ENCODE peak calls at places on chromosomes 16 and 17, in six cellular contexts. One of them, this sample, is unnamed.

GRCh38 chr16:88527186-88527936 is 42.8 kb upstream of the ZC3H18 start:
- DNase-seq in mammary epithelial cell: peak
- DNase-seq in cardiac muscle cell: peak
- DNase-seq in caudate nucleus: peak
- DNase-seq in psoas muscle: peak
- DNase-seq in endothelial cell: peak
- DNase-seq in this sample: peak

GRCh38 chr16:84617068-84617630 is 729 bp downstream of the COTL1 start:
- DNase-seq in mammary epithelial cell: peak
- DNase-seq in cardiac muscle cell: no peak
- DNase-seq in caudate nucleus: no peak
- DNase-seq in psoas muscle: no peak
- DNase-seq in endothelial cell: no peak
- DNase-seq in this sample: peak

GRCh38 chr17:81354944-81355327 is 40.3 kb upstream of the BAHCC1 start:
- DNase-seq in mammary epithelial cell: no peak
- DNase-seq in cardiac muscle cell: no peak
- DNase-seq in caudate nucleus: no peak
- DNase-seq in psoas muscle: no peak
- DNase-seq in endothelial cell: no peak
- DNase-seq in this sample: no peak

GRCh38 chr17:16298140-16298662 is 55.1 kb downstream of the CENPV start:
- DNase-seq in mammary epithelial cell: no peak
- DNase-seq in cardiac muscle cell: no peak
- DNase-seq in caudate nucleus: no peak
- DNase-seq in psoas muscle: no peak
- DNase-seq in endothelial cell: no peak
- DNase-seq in this sample: no peak

GRCh38 chr16:83859265-83859664 is 39.6 kb upstream of the MLYCD start:
- DNase-seq in mammary epithelial cell: no peak
- DNase-seq in cardiac muscle cell: no peak
- DNase-seq in caudate nucleus: no peak
- DNase-seq in psoas muscle: no peak
- DNase-seq in endothelial cell: no peak
- DNase-seq in this sample: no peak

GRCh38 chr16:73054131-73054496 is 6.2 kb upstream of the ZFHX3 start:
- DNase-seq in mammary epithelial cell: no peak
- DNase-seq in cardiac muscle cell: peak
- DNase-seq in caudate nucleus: no peak
- DNase-seq in psoas muscle: peak
- DNase-seq in endothelial cell: no peak
- DNase-seq in this sample: no peak

GRCh38 chr17:50094753-50095616 is at the start of gene PDK2:
- DNase-seq in mammary epithelial cell: peak
- DNase-seq in cardiac muscle cell: peak
- DNase-seq in caudate nucleus: peak
- DNase-seq in psoas muscle: peak
- DNase-seq in endothelial cell: peak
- DNase-seq in this sample: peak

GRCh38 chr16:4972938-4973587 is 14.9 kb downstream of the SEC14L5 start:
- DNase-seq in mammary epithelial cell: no peak
- DNase-seq in cardiac muscle cell: no peak
- DNase-seq in caudate nucleus: peak
- DNase-seq in psoas muscle: peak
- DNase-seq in endothelial cell: no peak
- DNase-seq in this sample: peak

GRCh38 chr17:59427425-59427921 is 96.0 kb downstream of the YPEL2 start:
- DNase-seq in mammary epithelial cell: peak
- DNase-seq in cardiac muscle cell: peak
- DNase-seq in caudate nucleus: peak
- DNase-seq in psoas muscle: no peak
- DNase-seq in endothelial cell: peak
- DNase-seq in this sample: no peak

GRCh38 chr17:67239597-67239996 is 5.4 kb downstream of the HELZ start:
- DNase-seq in mammary epithelial cell: no peak
- DNase-seq in cardiac muscle cell: peak
- DNase-seq in caudate nucleus: no peak
- DNase-seq in psoas muscle: no peak
- DNase-seq in endothelial cell: no peak
- DNase-seq in this sample: no peak

GRCh38 chr16:11049396-11050059 is 105.2 kb downstream of the CLEC16A start:
- DNase-seq in mammary epithelial cell: no peak
- DNase-seq in cardiac muscle cell: no peak
- DNase-seq in caudate nucleus: no peak
- DNase-seq in psoas muscle: no peak
- DNase-seq in endothelial cell: no peak
- DNase-seq in this sample: no peak

GRCh38 chr17:6172642-6173330 is 102.6 kb downstream of the WSCD1 start:
- DNase-seq in mammary epithelial cell: no peak
- DNase-seq in cardiac muscle cell: no peak
- DNase-seq in caudate nucleus: no peak
- DNase-seq in psoas muscle: no peak
- DNase-seq in endothelial cell: no peak
- DNase-seq in this sample: no peak

GRCh38 chr17:79655672-79656290 is 44.9 kb upstream of the RBFOX3 start:
- DNase-seq in mammary epithelial cell: no peak
- DNase-seq in cardiac muscle cell: no peak
- DNase-seq in caudate nucleus: no peak
- DNase-seq in psoas muscle: no peak
- DNase-seq in endothelial cell: no peak
- DNase-seq in this sample: no peak

GRCh38 chr16:4190934-4191333 is 50.9 kb downstream of the SRL start:
- DNase-seq in mammary epithelial cell: no peak
- DNase-seq in cardiac muscle cell: no peak
- DNase-seq in caudate nucleus: no peak
- DNase-seq in psoas muscle: peak
- DNase-seq in endothelial cell: no peak
- DNase-seq in this sample: no peak

GRCh38 chr17:73458191-73458590 is 146.4 kb upstream of the CDC42EP4 start:
- DNase-seq in mammary epithelial cell: no peak
- DNase-seq in cardiac muscle cell: no peak
- DNase-seq in caudate nucleus: no peak
- DNase-seq in psoas muscle: no peak
- DNase-seq in endothelial cell: no peak
- DNase-seq in this sample: no peak

GRCh38 chr16:14344292-14344691 is 273.2 kb downstream of the MRTFB start:
- DNase-seq in mammary epithelial cell: no peak
- DNase-seq in cardiac muscle cell: no peak
- DNase-seq in caudate nucleus: no peak
- DNase-seq in psoas muscle: no peak
- DNase-seq in endothelial cell: no peak
- DNase-seq in this sample: no peak

GRCh38 chr17:252456-252855 is 71.0 kb upstream of the DOC2B start:
- DNase-seq in mammary epithelial cell: no peak
- DNase-seq in cardiac muscle cell: no peak
- DNase-seq in caudate nucleus: no peak
- DNase-seq in psoas muscle: no peak
- DNase-seq in endothelial cell: no peak
- DNase-seq in this sample: no peak

GRCh38 chr16:88531931-88532433 is 38.2 kb upstream of the ZC3H18 start:
- DNase-seq in mammary epithelial cell: no peak
- DNase-seq in cardiac muscle cell: no peak
- DNase-seq in caudate nucleus: no peak
- DNase-seq in psoas muscle: peak
- DNase-seq in endothelial cell: no peak
- DNase-seq in this sample: no peak

GRCh38 chr17:83149761-83150251 is 70.4 kb downstream of the METRNL start:
- DNase-seq in mammary epithelial cell: no peak
- DNase-seq in cardiac muscle cell: no peak
- DNase-seq in caudate nucleus: no peak
- DNase-seq in psoas muscle: no peak
- DNase-seq in endothelial cell: no peak
- DNase-seq in this sample: no peak

GRCh38 chr17:18261146-18261515 is 669 bp downstream of the MIEF2 start:
- DNase-seq in mammary epithelial cell: peak
- DNase-seq in cardiac muscle cell: no peak
- DNase-seq in caudate nucleus: no peak
- DNase-seq in psoas muscle: peak
- DNase-seq in endothelial cell: no peak
- DNase-seq in this sample: no peak

GRCh38 chr17:51372345-51373004 is 112.1 kb downstream of the UTP18 start:
- DNase-seq in mammary epithelial cell: peak
- DNase-seq in cardiac muscle cell: peak
- DNase-seq in caudate nucleus: peak
- DNase-seq in psoas muscle: no peak
- DNase-seq in endothelial cell: peak
- DNase-seq in this sample: peak

GRCh38 chr16:89232107-89232506 is 14.6 kb downstream of the ZNF778 start:
- DNase-seq in mammary epithelial cell: no peak
- DNase-seq in cardiac muscle cell: no peak
- DNase-seq in caudate nucleus: no peak
- DNase-seq in psoas muscle: no peak
- DNase-seq in endothelial cell: no peak
- DNase-seq in this sample: no peak

GRCh38 chr16:9808210-9808609 is 374.0 kb downstream of the GRIN2A start:
- DNase-seq in mammary epithelial cell: no peak
- DNase-seq in cardiac muscle cell: no peak
- DNase-seq in caudate nucleus: no peak
- DNase-seq in psoas muscle: no peak
- DNase-seq in endothelial cell: no peak
- DNase-seq in this sample: no peak

GRCh38 chr17:4229627-4230026 is 34.2 kb downstream of the ANKFY1 start:
- DNase-seq in mammary epithelial cell: peak
- DNase-seq in cardiac muscle cell: peak
- DNase-seq in caudate nucleus: no peak
- DNase-seq in psoas muscle: peak
- DNase-seq in endothelial cell: no peak
- DNase-seq in this sample: no peak

GRCh38 chr17:76747716-76748360 is 9.9 kb downstream of the MFSD11 start:
- DNase-seq in mammary epithelial cell: no peak
- DNase-seq in cardiac muscle cell: no peak
- DNase-seq in caudate nucleus: no peak
- DNase-seq in psoas muscle: no peak
- DNase-seq in endothelial cell: no peak
- DNase-seq in this sample: no peak

GRCh38 chr17:41326173-41327145 is 10.9 kb upstream of the KRTAP17-1 start:
- DNase-seq in mammary epithelial cell: no peak
- DNase-seq in cardiac muscle cell: no peak
- DNase-seq in caudate nucleus: no peak
- DNase-seq in psoas muscle: no peak
- DNase-seq in endothelial cell: no peak
- DNase-seq in this sample: no peak

GRCh38 chr16:4404247-4404966 is 12.0 kb downstream of the CORO7 start:
- DNase-seq in mammary epithelial cell: no peak
- DNase-seq in cardiac muscle cell: peak
- DNase-seq in caudate nucleus: peak
- DNase-seq in psoas muscle: peak
- DNase-seq in endothelial cell: peak
- DNase-seq in this sample: no peak

GRCh38 chr17:17751996-17752821 is 71.0 kb downstream of the RAI1 start:
- DNase-seq in mammary epithelial cell: peak
- DNase-seq in cardiac muscle cell: peak
- DNase-seq in caudate nucleus: peak
- DNase-seq in psoas muscle: peak
- DNase-seq in endothelial cell: peak
- DNase-seq in this sample: peak

GRCh38 chr17:27553019-27553511 is 77.9 kb upstream of the LGALS9 start:
- DNase-seq in mammary epithelial cell: peak
- DNase-seq in cardiac muscle cell: peak
- DNase-seq in caudate nucleus: no peak
- DNase-seq in psoas muscle: no peak
- DNase-seq in endothelial cell: no peak
- DNase-seq in this sample: no peak

GRCh38 chr17:76485569-76485968 is 15.7 kb downstream of the RHBDF2 start:
- DNase-seq in mammary epithelial cell: peak
- DNase-seq in cardiac muscle cell: peak
- DNase-seq in caudate nucleus: no peak
- DNase-seq in psoas muscle: no peak
- DNase-seq in endothelial cell: peak
- DNase-seq in this sample: peak

GRCh38 chr17:73510981-73511442 is 133.2 kb downstream of the SDK2 start:
- DNase-seq in mammary epithelial cell: no peak
- DNase-seq in cardiac muscle cell: no peak
- DNase-seq in caudate nucleus: peak
- DNase-seq in psoas muscle: peak
- DNase-seq in endothelial cell: no peak
- DNase-seq in this sample: no peak

GRCh38 chr17:78133971-78134898 is 3.7 kb downstream of the TMC8 start:
- DNase-seq in mammary epithelial cell: no peak
- DNase-seq in cardiac muscle cell: peak
- DNase-seq in caudate nucleus: peak
- DNase-seq in psoas muscle: peak
- DNase-seq in endothelial cell: peak
- DNase-seq in this sample: peak

GRCh38 chr16:576823-577201 is 7.0 kb downstream of the PIGQ start:
- DNase-seq in mammary epithelial cell: no peak
- DNase-seq in cardiac muscle cell: no peak
- DNase-seq in caudate nucleus: no peak
- DNase-seq in psoas muscle: no peak
- DNase-seq in endothelial cell: no peak
- DNase-seq in this sample: no peak

This sample was measured in dorsolateral prefrontal cortex.